ENCODE peak calls at places on chromosomes 6 and 20, in seven cellular contexts. One of them, this sample, is unnamed.

GRCh38 chr20:25058051-25058796 is at the start of gene ACSS1:
- DNase-seq in activated CD4-positive, alpha-beta T cell treated with anti-CD3 and anti-CD28 coated beads for 24 hours: peak; percentile 40
- DNase-seq in ecto neural progenitor cell: no peak
- DNase-seq in transverse colon: peak; percentile 78
- DNase-seq in HuH-7.5: no peak
- DNase-seq in SHP77: no peak
- DNase-seq in AG08395: peak; percentile 38
- DNase-seq in this sample: peak; percentile 50

GRCh38 chr6:46491201-46491788 is at the start of gene RCAN2:
- DNase-seq in activated CD4-positive, alpha-beta T cell treated with anti-CD3 and anti-CD28 coated beads for 24 hours: peak; percentile 3
- DNase-seq in ecto neural progenitor cell: peak; percentile 88
- DNase-seq in transverse colon: peak; percentile 60
- DNase-seq in HuH-7.5: peak; percentile 50
- DNase-seq in SHP77: no peak
- DNase-seq in AG08395: peak; percentile 70
- DNase-seq in this sample: no peak

GRCh38 chr6:25899580-25900408 is 25.8 kb upstream of the SLC17A3 start:
- DNase-seq in activated CD4-positive, alpha-beta T cell treated with anti-CD3 and anti-CD28 coated beads for 24 hours: no peak
- DNase-seq in ecto neural progenitor cell: no peak
- DNase-seq in transverse colon: no peak
- DNase-seq in HuH-7.5: no peak
- DNase-seq in SHP77: no peak
- DNase-seq in AG08395: no peak
- DNase-seq in this sample: no peak

GRCh38 chr20:25052255-25053206 is 5.4 kb downstream of the ACSS1 start:
- DNase-seq in activated CD4-positive, alpha-beta T cell treated with anti-CD3 and anti-CD28 coated beads for 24 hours: no peak
- DNase-seq in ecto neural progenitor cell: no peak
- DNase-seq in transverse colon: peak; percentile 10
- DNase-seq in HuH-7.5: no peak
- DNase-seq in SHP77: no peak
- DNase-seq in AG08395: peak; percentile 57
- DNase-seq in this sample: no peak

GRCh38 chr20:64279826-64280459 is 24.4 kb downstream of the PCMTD2 start:
- DNase-seq in activated CD4-positive, alpha-beta T cell treated with anti-CD3 and anti-CD28 coated beads for 24 hours: no peak
- DNase-seq in ecto neural progenitor cell: no peak
- DNase-seq in transverse colon: no peak
- DNase-seq in HuH-7.5: no peak
- DNase-seq in SHP77: no peak
- DNase-seq in AG08395: no peak
- DNase-seq in this sample: no peak

GRCh38 chr6:169231790-169232506 is 21.7 kb downstream of the THBS2 start:
- DNase-seq in activated CD4-positive, alpha-beta T cell treated with anti-CD3 and anti-CD28 coated beads for 24 hours: no peak
- DNase-seq in ecto neural progenitor cell: peak; percentile 19
- DNase-seq in transverse colon: no peak
- DNase-seq in HuH-7.5: no peak
- DNase-seq in SHP77: no peak
- DNase-seq in AG08395: no peak
- DNase-seq in this sample: no peak

GRCh38 chr6:16712931-16713484 is 48.3 kb downstream of the ATXN1 start:
- DNase-seq in activated CD4-positive, alpha-beta T cell treated with anti-CD3 and anti-CD28 coated beads for 24 hours: no peak
- DNase-seq in ecto neural progenitor cell: no peak
- DNase-seq in transverse colon: peak; percentile 35
- DNase-seq in HuH-7.5: no peak
- DNase-seq in SHP77: no peak
- DNase-seq in AG08395: peak; percentile 82
- DNase-seq in this sample: peak; percentile 4

GRCh38 chr6:145863988-145864616 is 49.5 kb upstream of the FBXO30 start:
- DNase-seq in activated CD4-positive, alpha-beta T cell treated with anti-CD3 and anti-CD28 coated beads for 24 hours: no peak
- DNase-seq in ecto neural progenitor cell: no peak
- DNase-seq in transverse colon: no peak
- DNase-seq in HuH-7.5: no peak
- DNase-seq in SHP77: no peak
- DNase-seq in AG08395: no peak
- DNase-seq in this sample: no peak

GRCh38 chr20:35823147-35823546 is 51.3 kb downstream of the PHF20 start:
- DNase-seq in activated CD4-positive, alpha-beta T cell treated with anti-CD3 and anti-CD28 coated beads for 24 hours: no peak
- DNase-seq in ecto neural progenitor cell: no peak
- DNase-seq in transverse colon: no peak
- DNase-seq in HuH-7.5: no peak
- DNase-seq in SHP77: no peak
- DNase-seq in AG08395: no peak
- DNase-seq in this sample: no peak

GRCh38 chr20:10708342-10709185 is 34.8 kb upstream of the JAG1 start:
- DNase-seq in activated CD4-positive, alpha-beta T cell treated with anti-CD3 and anti-CD28 coated beads for 24 hours: no peak
- DNase-seq in ecto neural progenitor cell: peak; percentile 51
- DNase-seq in transverse colon: no peak
- DNase-seq in HuH-7.5: peak; percentile 28
- DNase-seq in SHP77: no peak
- DNase-seq in AG08395: peak; percentile 28
- DNase-seq in this sample: no peak

GRCh38 chr20:6767536-6768227 is at the start of gene BMP2:
- DNase-seq in activated CD4-positive, alpha-beta T cell treated with anti-CD3 and anti-CD28 coated beads for 24 hours: no peak
- DNase-seq in ecto neural progenitor cell: peak; percentile 79
- DNase-seq in transverse colon: peak; percentile 72
- DNase-seq in HuH-7.5: peak; percentile 86
- DNase-seq in SHP77: peak; percentile 52
- DNase-seq in AG08395: peak; percentile 49
- DNase-seq in this sample: no peak

GRCh38 chr20:44856442-44856841 is 29.1 kb upstream of the YWHAB start:
- DNase-seq in activated CD4-positive, alpha-beta T cell treated with anti-CD3 and anti-CD28 coated beads for 24 hours: no peak
- DNase-seq in ecto neural progenitor cell: no peak
- DNase-seq in transverse colon: no peak
- DNase-seq in HuH-7.5: no peak
- DNase-seq in SHP77: no peak
- DNase-seq in AG08395: no peak
- DNase-seq in this sample: no peak

GRCh38 chr6:127201321-127201720 is 65.3 kb upstream of the RNF146 start:
- DNase-seq in activated CD4-positive, alpha-beta T cell treated with anti-CD3 and anti-CD28 coated beads for 24 hours: no peak
- DNase-seq in ecto neural progenitor cell: no peak
- DNase-seq in transverse colon: no peak
- DNase-seq in HuH-7.5: no peak
- DNase-seq in SHP77: no peak
- DNase-seq in AG08395: peak; percentile 56
- DNase-seq in this sample: no peak

GRCh38 chr6:43504756-43505593 is 5.2 kb downstream of the LRRC73 start:
- DNase-seq in activated CD4-positive, alpha-beta T cell treated with anti-CD3 and anti-CD28 coated beads for 24 hours: no peak
- DNase-seq in ecto neural progenitor cell: no peak
- DNase-seq in transverse colon: no peak
- DNase-seq in HuH-7.5: no peak
- DNase-seq in SHP77: no peak
- DNase-seq in AG08395: no peak
- DNase-seq in this sample: no peak

GRCh38 chr6:48747471-48747870 is 636.5 kb upstream of the PTCHD4 start:
- DNase-seq in activated CD4-positive, alpha-beta T cell treated with anti-CD3 and anti-CD28 coated beads for 24 hours: no peak
- DNase-seq in ecto neural progenitor cell: no peak
- DNase-seq in transverse colon: no peak
- DNase-seq in HuH-7.5: no peak
- DNase-seq in SHP77: no peak
- DNase-seq in AG08395: no peak
- DNase-seq in this sample: no peak

GRCh38 chr20:41125530-41126457 is 11.5 kb upstream of the PLCG1 start:
- DNase-seq in activated CD4-positive, alpha-beta T cell treated with anti-CD3 and anti-CD28 coated beads for 24 hours: no peak
- DNase-seq in ecto neural progenitor cell: no peak
- DNase-seq in transverse colon: no peak
- DNase-seq in HuH-7.5: no peak
- DNase-seq in SHP77: no peak
- DNase-seq in AG08395: no peak
- DNase-seq in this sample: no peak

GRCh38 chr6:21992178-21992967 is 304.5 kb downstream of the PRL start:
- DNase-seq in activated CD4-positive, alpha-beta T cell treated with anti-CD3 and anti-CD28 coated beads for 24 hours: no peak
- DNase-seq in ecto neural progenitor cell: no peak
- DNase-seq in transverse colon: no peak
- DNase-seq in HuH-7.5: no peak
- DNase-seq in SHP77: no peak
- DNase-seq in AG08395: peak; percentile 77
- DNase-seq in this sample: no peak

GRCh38 chr6:165766457-165766856 is 103.4 kb upstream of the PDE10A start:
- DNase-seq in activated CD4-positive, alpha-beta T cell treated with anti-CD3 and anti-CD28 coated beads for 24 hours: no peak
- DNase-seq in ecto neural progenitor cell: no peak
- DNase-seq in transverse colon: no peak
- DNase-seq in HuH-7.5: no peak
- DNase-seq in SHP77: no peak
- DNase-seq in AG08395: no peak
- DNase-seq in this sample: no peak

GRCh38 chr6:143271024-143271423 is 179.5 kb downstream of the ADAT2 start:
- DNase-seq in activated CD4-positive, alpha-beta T cell treated with anti-CD3 and anti-CD28 coated beads for 24 hours: no peak
- DNase-seq in ecto neural progenitor cell: no peak
- DNase-seq in transverse colon: no peak
- DNase-seq in HuH-7.5: no peak
- DNase-seq in SHP77: peak; percentile 29
- DNase-seq in AG08395: peak; percentile 78
- DNase-seq in this sample: no peak

GRCh38 chr20:7650481-7650880 is 289.8 kb downstream of the HAO1 start:
- DNase-seq in activated CD4-positive, alpha-beta T cell treated with anti-CD3 and anti-CD28 coated beads for 24 hours: no peak
- DNase-seq in ecto neural progenitor cell: no peak
- DNase-seq in transverse colon: no peak
- DNase-seq in HuH-7.5: no peak
- DNase-seq in SHP77: no peak
- DNase-seq in AG08395: peak; percentile 90
- DNase-seq in this sample: no peak

GRCh38 chr6:30555428-30556005 is 772 bp downstream of the GNL1 start:
- DNase-seq in activated CD4-positive, alpha-beta T cell treated with anti-CD3 and anti-CD28 coated beads for 24 hours: no peak
- DNase-seq in ecto neural progenitor cell: peak; percentile 72
- DNase-seq in transverse colon: peak; percentile 55
- DNase-seq in HuH-7.5: no peak
- DNase-seq in SHP77: no peak
- DNase-seq in AG08395: peak; percentile 26
- DNase-seq in this sample: no peak

GRCh38 chr20:11266571-11266970 is 592.8 kb upstream of the JAG1 start:
- DNase-seq in activated CD4-positive, alpha-beta T cell treated with anti-CD3 and anti-CD28 coated beads for 24 hours: no peak
- DNase-seq in ecto neural progenitor cell: no peak
- DNase-seq in transverse colon: no peak
- DNase-seq in HuH-7.5: no peak
- DNase-seq in SHP77: no peak
- DNase-seq in AG08395: no peak
- DNase-seq in this sample: no peak

GRCh38 chr20:46050444-46050843 is 21.4 kb downstream of the SLC12A5 start:
- DNase-seq in activated CD4-positive, alpha-beta T cell treated with anti-CD3 and anti-CD28 coated beads for 24 hours: no peak
- DNase-seq in ecto neural progenitor cell: no peak
- DNase-seq in transverse colon: no peak
- DNase-seq in HuH-7.5: no peak
- DNase-seq in SHP77: no peak
- DNase-seq in AG08395: no peak
- DNase-seq in this sample: no peak

GRCh38 chr20:4112490-4113420 is 97.4 kb upstream of the RNF24 start:
- DNase-seq in activated CD4-positive, alpha-beta T cell treated with anti-CD3 and anti-CD28 coated beads for 24 hours: peak; percentile 9
- DNase-seq in ecto neural progenitor cell: no peak
- DNase-seq in transverse colon: peak; percentile 56
- DNase-seq in HuH-7.5: no peak
- DNase-seq in SHP77: no peak
- DNase-seq in AG08395: peak; percentile 37
- DNase-seq in this sample: no peak

This sample was measured in CMK.